ENCODE peak calls at places on chromosomes 1 and 21, in four cellular contexts. S is caudate nucleus, C is foreskin fibroblast, B is Calu3. O is an unnamed sample.

GRCh38 chr1:12140676-12141532 is 25.9 kb upstream of the TNFRSF1B start:
- DNase-seq in S (no peak), C (no peak), B (no peak), O (no peak)

GRCh38 chr1:212951058-212951923 is 950 bp downstream of the VASH2 start:
- DNase-seq in B (no peak), C (peak; percentile 25), S (no peak), O (no peak)

GRCh38 chr1:109898842-109899241 is 11.8 kb upstream of the CSF1 start:
- DNase-seq in S (no peak), B (no peak), C (no peak), O (no peak)

GRCh38 chr1:6316240-6317100 is 55.6 kb upstream of the GPR153 start:
- DNase-seq in C (no peak), B (no peak), S (no peak), O (no peak)

GRCh38 chr1:99820546-99820945 is 29.6 kb upstream of the AGL start:
- DNase-seq in S (no peak), B (no peak), C (no peak), O (no peak)

GRCh38 chr1:208528577-208529240 is 284.5 kb upstream of the PLXNA2 start:
- DNase-seq in B (no peak), C (peak; percentile 16), S (peak; percentile 35), O (no peak)

GRCh38 chr1:26044971-26045711 is 777 bp downstream of the SLC30A2 start:
- DNase-seq in S (no peak), B (no peak), C (no peak), O (peak; percentile 57)

GRCh38 chr21:45263534-45263933 is 24.2 kb downstream of the POFUT2 start:
- DNase-seq in C (no peak), B (no peak), S (no peak), O (no peak)

GRCh38 chr1:207886227-207886626 is 24.7 kb downstream of the CD34 start:
- DNase-seq in B (no peak), C (no peak), S (no peak), O (no peak)

GRCh38 chr1:226604846-226605572 is 56.4 kb downstream of the STUM start:
- DNase-seq in S (no peak), B (no peak), C (no peak), O (no peak)

GRCh38 chr1:33081554-33082305 is 777 bp downstream of the AZIN2 start:
- DNase-seq in S (no peak), B (no peak), C (peak; percentile 34), O (no peak)

GRCh38 chr1:45011837-45012638 is at the start of gene UROD:
- DNase-seq in S (peak; percentile 70), B (peak; percentile 87), C (peak; percentile 98), O (peak; percentile 97)

GRCh38 chr1:61051455-61052392 is 30.6 kb upstream of the NFIA start:
- DNase-seq in B (no peak), C (no peak), S (no peak), O (no peak)

GRCh38 chr1:41383094-41383852 is 22.0 kb downstream of the FOXO6 start:
- DNase-seq in B (no peak), C (peak; percentile 48), S (no peak), O (no peak)

GRCh38 chr1:111228748-111229126 is 1.2 kb downstream of the CHI3L2 start:
- DNase-seq in B (no peak), C (no peak), S (no peak), O (no peak)

GRCh38 chr1:203475012-203475981 is at the start of gene PRELP:
- DNase-seq in B (no peak), C (peak; percentile 69), S (no peak), O (no peak)

GRCh38 chr1:228794173-228794572 is 58.9 kb downstream of the RHOU start:
- DNase-seq in S (no peak), C (no peak), B (no peak), O (no peak)

GRCh38 chr1:230091473-230092231 is 24.6 kb downstream of the GALNT2 start:
- DNase-seq in S (no peak), C (peak; percentile 30), B (peak; percentile 64), O (no peak)

GRCh38 chr1:20164694-20165202 is 21.1 kb upstream of the UBXN10 start:
- DNase-seq in B (no peak), S (no peak), C (no peak), O (no peak)

GRCh38 chr1:11948822-11949458 is 14.4 kb downstream of the PLOD1 start:
- DNase-seq in B (no peak), C (no peak), S (no peak), O (peak; percentile 47)

GRCh38 chr1:181604482-181604881 is 121.2 kb downstream of the CACNA1E start:
- DNase-seq in B (no peak), C (no peak), S (no peak), O (no peak)

GRCh38 chr1:237713886-237714285 is 176.8 kb downstream of the ZP4 start:
- DNase-seq in C (no peak), B (no peak), S (no peak), O (no peak)

GRCh38 chr21:45523411-45524101 is 18.7 kb downstream of the SLC19A1 start:
- DNase-seq in B (no peak), C (no peak), S (no peak), O (no peak)

GRCh38 chr21:31276663-31277062 is 67.4 kb downstream of the TIAM1 start:
- DNase-seq in B (no peak), C (no peak), S (no peak), O (no peak)